ENCODE peak calls at places on chromosome 12, in nine cellular contexts. N is heart left ventricle; V is fibroblast of pulmonary artery; B is right cardiac atrium; P is CD8-positive, alpha-beta memory T cell; K is iPS DF 6.9; M is brain microvascular endothelial cell; Z is trophoblast cell; X is HepG2. W is an unnamed sample.

GRCh38 chr12:131203666-131204415 is 250.1 kb downstream of the ADGRD1 start:
- DNase-seq in X (no peak), M (no peak), P (no peak), K (no peak), V (no peak), N (no peak), B (no peak), Z (no peak), W (no peak)

GRCh38 chr12:108839011-108839889 is 18.1 kb downstream of the SSH1 start:
- DNase-seq in P (no peak), X (no peak), K (no peak), N (peak), B (peak), Z (no peak), M (no peak), V (peak), W (peak)

GRCh38 chr12:84117190-84117589 is 795.4 kb downstream of the SLC6A15 start:
- DNase-seq in P (no peak), M (no peak), B (no peak), Z (no peak), K (no peak), V (no peak), X (no peak), N (no peak), W (no peak)

GRCh38 chr12:42091769-42092168 is 52.9 kb downstream of the GXYLT1 start:
- DNase-seq in Z (no peak), V (no peak), B (no peak), P (no peak), N (no peak), M (no peak), X (no peak), K (no peak), W (no peak)

GRCh38 chr12:131218291-131219172 is 264.8 kb downstream of the ADGRD1 start:
- DNase-seq in B (no peak), V (no peak), P (no peak), Z (no peak), X (no peak), K (no peak), M (no peak), N (no peak), W (no peak)

GRCh38 chr12:95337176-95337575 is 119.6 kb downstream of the VEZT start:
- DNase-seq in P (no peak), M (no peak), X (no peak), B (no peak), N (no peak), K (no peak), Z (no peak), V (peak), W (no peak)

GRCh38 chr12:50085615-50085928 is 430 bp downstream of the SMARCD1 start:
- DNase-seq in B (no peak), P (no peak), Z (no peak), X (no peak), K (no peak), N (no peak), V (no peak), M (no peak), W (no peak)

GRCh38 chr12:88017964-88018363 is 11.2 kb downstream of the C12orf50 start:
- DNase-seq in X (no peak), Z (no peak), N (no peak), V (no peak), K (no peak), P (no peak), B (no peak), M (no peak), W (no peak)

GRCh38 chr12:39287409-39287808 is 155.5 kb downstream of the KIF21A start:
- DNase-seq in K (no peak), B (no peak), M (no peak), Z (no peak), P (no peak), N (no peak), X (no peak), V (no peak), W (no peak)

GRCh38 chr12:110354172-110354780 is 49.2 kb downstream of the ANAPC7 start:
- DNase-seq in B (no peak), P (no peak), Z (no peak), V (peak), N (no peak), X (no peak), K (no peak), M (peak), W (peak)

DNA sequence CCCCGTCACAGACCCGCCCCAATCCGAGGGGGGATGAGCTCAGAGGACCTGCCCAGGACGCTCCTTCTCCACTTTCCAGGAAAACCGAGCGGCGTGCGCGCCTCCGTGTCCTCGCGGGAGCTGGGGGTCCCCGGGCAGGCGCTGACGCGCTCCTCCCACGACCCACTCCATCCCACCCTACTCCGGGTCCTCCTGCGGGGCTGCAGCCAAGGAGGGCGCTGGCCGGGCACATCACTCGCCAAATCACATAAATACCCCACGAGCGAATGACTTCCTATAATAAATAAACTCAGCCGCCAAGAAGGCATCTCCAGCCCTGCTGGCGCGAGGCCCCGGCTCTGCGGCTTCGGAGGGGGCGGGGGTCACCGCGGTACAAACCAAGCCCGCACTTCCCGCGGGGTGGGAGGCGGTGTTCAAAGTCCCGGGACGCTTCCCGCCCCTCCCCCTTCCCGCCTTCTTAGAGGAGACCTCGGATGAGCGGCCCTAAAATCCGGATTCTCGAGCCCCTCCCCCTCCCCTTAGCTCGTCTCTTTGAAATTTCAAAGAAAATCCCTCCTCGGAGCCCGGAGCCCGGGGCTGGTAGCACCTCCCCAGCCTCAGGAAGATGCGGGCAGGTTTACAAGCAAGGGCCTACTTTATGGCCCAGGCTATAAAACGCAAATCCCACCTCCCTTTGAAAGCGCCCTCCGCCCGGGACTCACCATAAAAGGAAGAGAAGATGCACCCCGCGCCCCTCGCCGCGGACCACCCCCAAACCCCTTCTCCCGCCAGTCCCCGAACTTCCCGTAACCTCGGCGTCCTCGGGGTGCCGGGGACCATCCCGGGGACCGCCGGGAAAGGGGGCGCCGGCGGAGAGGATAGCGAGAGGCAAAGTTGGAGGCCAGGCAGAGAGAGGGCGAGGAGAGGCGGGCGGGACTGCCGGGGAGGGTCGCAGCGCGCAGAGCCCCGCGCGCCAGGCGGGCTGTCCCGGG is 718 bp upstream of the FZD10 start:
- DNase-seq in X (no peak), K (no peak), M (no peak), B (peak), V (no peak), P (no peak), N (no peak), Z (peak), W (no peak)
- H3K4me3 ChIP-seq in X (no peak), K (no peak), M (no peak), B (peak), V (no peak), P (no peak), N (peak), Z (peak), W (no peak)

DNA sequence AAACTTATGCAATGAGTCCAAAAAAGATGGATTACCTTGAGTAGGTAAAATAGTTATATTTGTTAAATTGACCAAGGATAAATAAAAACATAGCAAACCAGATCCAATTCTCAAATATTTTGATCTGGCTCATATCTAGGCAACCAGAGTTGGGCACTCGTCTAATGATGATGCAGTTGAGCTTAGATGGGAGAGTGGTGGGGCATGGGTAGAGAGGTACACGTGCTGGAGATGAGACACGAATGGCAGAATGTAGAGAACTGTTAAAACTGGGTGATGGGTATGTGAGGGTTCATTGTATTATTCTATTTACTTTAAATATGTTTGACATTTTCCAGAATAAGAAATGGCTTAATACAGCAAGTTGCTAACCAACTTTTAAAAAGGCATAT is 7.6 kb upstream of the RNF34 start:
- DNase-seq in V (no peak), B (no peak), X (no peak), K (no peak), M (no peak), Z (no peak), P (no peak), N (no peak), W (no peak)
- H3K4me3 ChIP-seq in V (no peak), B (no peak), X (no peak), K (no peak), M (no peak), Z (no peak), P (no peak), N (no peak), W (no peak)

GRCh38 chr12:6830286-6830892 is 2.2 kb downstream of the P3H3 start:
- DNase-seq in V (no peak), M (no peak), K (no peak), X (no peak), B (no peak), N (peak), P (no peak), Z (no peak), W (no peak)
- H3K4me3 ChIP-seq in V (no peak), M (peak), K (no peak), X (peak), B (no peak), N (no peak), P (no peak), Z (no peak), W (no peak)

GRCh38 chr12:70245458-70245857 is 2.2 kb downstream of the CNOT2 start:
- DNase-seq in M (no peak), K (no peak), N (no peak), B (no peak), P (no peak), Z (no peak), X (no peak), V (no peak), W (no peak)

GRCh38 chr12:70242695-70243509 is at the start of gene CNOT2:
- DNase-seq in B (peak), N (peak), M (peak), X (peak), K (peak), V (peak), Z (peak), P (peak), W (peak)

GRCh38 chr12:70240677-70241076 is 2.6 kb upstream of the CNOT2 start:
- DNase-seq in X (no peak), B (no peak), V (no peak), K (no peak), N (no peak), P (no peak), Z (no peak), M (no peak), W (no peak)

GRCh38 chr12:70243510-70244331 is 488 bp downstream of the CNOT2 start:
- DNase-seq in P (peak), M (peak), X (peak), K (no peak), Z (peak), N (peak), B (peak), V (peak), W (peak)

DNA sequence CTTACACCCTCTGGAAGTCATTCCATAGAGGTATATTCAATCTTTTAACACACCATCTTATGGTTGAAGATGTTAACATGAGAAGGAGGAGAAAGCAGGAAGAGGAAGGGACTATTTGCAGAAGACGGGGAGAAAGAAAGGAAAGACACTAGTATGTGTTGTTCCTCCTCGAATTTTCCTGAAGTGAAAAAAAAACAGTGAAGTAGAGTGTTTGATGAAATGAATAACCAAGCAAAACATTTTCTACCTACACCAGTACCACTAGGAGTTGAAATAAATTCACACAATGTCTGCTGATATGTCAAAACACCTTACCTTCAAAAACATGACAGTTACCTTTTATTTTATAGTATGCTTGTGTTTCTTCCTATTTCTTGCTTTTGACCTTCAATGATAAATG is 1.4 kb upstream of the CNOT2 start:
- DNase-seq in P (no peak), B (no peak), V (no peak), X (no peak), M (no peak), Z (no peak), N (no peak), K (no peak), W (peak)
- H3K4me3 ChIP-seq in P (peak), B (peak), V (peak), X (peak), M (peak), Z (no peak), N (no peak), K (no peak), W (peak)

DNA sequence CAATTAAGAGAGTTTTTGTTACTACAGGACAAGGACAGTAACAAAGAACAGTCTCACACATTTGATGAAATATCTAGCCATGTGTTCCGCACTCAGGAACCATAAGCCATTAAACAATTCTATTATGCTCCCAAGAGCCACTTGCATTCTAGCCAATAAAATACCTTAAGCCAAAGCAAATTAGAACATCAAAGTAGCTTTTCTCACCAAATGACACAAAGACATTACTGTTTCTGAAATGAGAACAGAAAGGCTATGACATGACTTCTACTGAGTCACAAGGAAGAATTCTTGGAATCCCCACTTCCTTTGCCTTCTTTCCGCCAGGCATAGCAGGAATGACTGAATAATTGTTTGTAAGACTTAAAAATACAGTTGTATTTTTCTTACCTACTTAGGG is 445.8 kb downstream of the ATP23 start:
- DNase-seq in Z (no peak), K (no peak), B (no peak), X (no peak), V (peak), N (no peak), M (peak), P (no peak), W (peak)
- H3K4me3 ChIP-seq in Z (no peak), K (no peak), B (no peak), X (no peak), V (no peak), N (no peak), M (no peak), P (no peak), W (no peak)

GRCh38 chr12:65894624-65895023 is 70.3 kb downstream of the HMGA2 start:
- DNase-seq in Z (no peak), N (no peak), B (no peak), P (no peak), M (no peak), V (no peak), K (no peak), X (no peak), W (no peak)

GRCh38 chr12:65892905-65893304 is 68.6 kb downstream of the HMGA2 start:
- DNase-seq in Z (no peak), V (peak), X (no peak), N (no peak), K (no peak), B (no peak), M (peak), P (no peak), W (peak)

GRCh38 chr12:65894127-65894526 is 69.8 kb downstream of the HMGA2 start:
- DNase-seq in N (no peak), B (no peak), P (no peak), M (no peak), Z (no peak), X (no peak), K (no peak), V (no peak), W (no peak)

GRCh38 chr12:65891219-65891618 is 66.9 kb downstream of the HMGA2 start:
- DNase-seq in K (no peak), V (peak), B (no peak), N (no peak), P (no peak), M (no peak), X (no peak), Z (no peak), W (no peak)

DNA sequence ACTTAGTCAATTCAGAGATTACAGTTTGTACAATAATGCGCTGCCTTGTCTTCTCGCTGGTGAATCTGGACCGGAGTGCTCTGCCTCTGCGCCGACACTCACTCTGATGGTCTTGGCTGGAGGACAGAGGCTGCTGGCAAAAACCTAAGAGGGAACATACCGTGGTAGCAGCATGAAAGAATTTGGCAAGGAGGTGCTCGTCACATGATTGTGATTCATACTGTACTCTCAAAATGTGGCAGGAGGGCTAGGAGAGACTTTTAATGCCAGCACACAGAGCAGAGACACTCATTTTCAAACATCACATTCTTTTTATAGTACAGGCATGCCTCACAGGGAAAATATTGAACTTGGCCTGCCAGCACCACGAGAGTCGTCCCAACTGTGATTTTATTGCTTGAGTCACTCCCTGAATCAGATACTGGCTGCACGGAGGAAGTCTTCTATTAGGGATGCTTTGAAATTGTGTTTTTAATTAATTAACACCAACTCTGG is 67.8 kb downstream of the HMGA2 start:
- DNase-seq in V (peak), X (no peak), B (peak), Z (peak), K (no peak), M (peak), P (no peak), N (peak), W (peak)
- H3K4me3 ChIP-seq in V (peak), X (no peak), B (no peak), Z (no peak), K (no peak), M (no peak), P (no peak), N (no peak), W (peak)

DNA sequence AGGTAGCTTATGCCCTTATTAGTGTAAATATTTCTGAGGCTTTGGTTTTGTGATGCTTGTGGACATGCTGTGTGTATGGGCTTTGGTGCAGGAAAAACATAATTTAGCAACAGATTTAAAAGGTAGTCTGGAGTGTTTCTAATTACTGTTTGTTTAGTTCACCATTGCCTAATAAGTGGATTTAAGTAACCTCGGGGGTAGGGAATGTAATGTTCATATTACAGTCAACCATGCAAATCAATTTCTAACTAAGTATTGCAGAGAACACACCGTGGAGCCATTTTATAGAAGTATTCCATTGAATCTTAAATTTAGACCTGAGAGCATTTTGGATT is 53.5 kb downstream of the ANO6 start:
- DNase-seq in V (no peak), Z (no peak), X (no peak), M (no peak), K (no peak), P (no peak), N (no peak), B (no peak), W (no peak)
- H3K4me3 ChIP-seq in V (no peak), Z (no peak), X (no peak), M (no peak), K (no peak), P (no peak), N (no peak), B (no peak), W (no peak)